ENCODE peak calls at places on chromosomes 16 and 17, in four cellular contexts. I is HL-60, H is K562, D is GM12878. N is an unnamed sample.

GRCh38 chr16:27067138-27067537 is 411 bp downstream of the C16orf82 start:
- DNase-seq in H (no peak), I (no peak), D (no peak), N (no peak)

GRCh38 chr17:56681561-56682266 is 88.2 kb downstream of the NOG start:
- DNase-seq in I (peak), D (no peak), H (peak), N (no peak)

GRCh38 chr17:67549787-67550186 is 167.9 kb upstream of the NOL11 start:
- DNase-seq in I (no peak), H (no peak), D (no peak), N (no peak)

GRCh38 chr17:27241346-27241946 is 52.5 kb upstream of the WSB1 start:
- DNase-seq in H (no peak), D (no peak), I (peak), N (no peak)

GRCh38 chr16:1823821-1824220 is 2.8 kb downstream of the HAGH start:
- DNase-seq in I (peak), D (no peak), H (peak), N (no peak)

GRCh38 chr16:2150418-2151187 is 2.2 kb downstream of the RAB26 start:
- DNase-seq in D (no peak), I (peak), H (peak), N (no peak)

GRCh38 chr17:15381707-15382106 is 40.3 kb upstream of the TEKT3 start:
- DNase-seq in D (no peak), I (no peak), H (no peak), N (no peak)

GRCh38 chr16:6124136-6124535 is 1026.5 kb upstream of the EEF2KMT start:
- DNase-seq in I (no peak), D (no peak), H (no peak), N (no peak)

GRCh38 chr17:48413613-48414405 is 16.2 kb downstream of the SKAP1 start:
- DNase-seq in I (no peak), H (no peak), D (no peak), N (no peak)

GRCh38 chr17:40340880-40341807 is 23.4 kb downstream of the GJD3 start:
- DNase-seq in H (peak), D (no peak), I (peak), N (peak)

GRCh38 chr17:55266051-55266957 is 1.5 kb downstream of the HLF start:
- DNase-seq in D (no peak), H (no peak), I (no peak), N (no peak)

GRCh38 chr17:1271020-1271423 is 778 bp downstream of the BHLHA9 start:
- DNase-seq in D (no peak), I (no peak), H (no peak), N (no peak)

GRCh38 chr17:48795444-48796162 is 21.4 kb downstream of the TTLL6 start:
- DNase-seq in I (no peak), H (no peak), D (no peak), N (no peak)

GRCh38 chr17:64741924-64742670 is 80.0 kb upstream of the SMURF2 start:
- DNase-seq in D (no peak), H (no peak), I (no peak), N (no peak)

GRCh38 chr17:19390951-19391350 is 4.0 kb upstream of the MFAP4 start:
- DNase-seq in H (no peak), I (no peak), D (no peak), N (no peak)

GRCh38 chr17:81342700-81343070 is 47.6 kb upstream of the SLC38A10 start:
- DNase-seq in D (no peak), I (no peak), H (no peak), N (no peak)

GRCh38 chr17:67779098-67779672 is 46.1 kb upstream of the BPTF start:
- DNase-seq in H (peak), D (no peak), I (peak), N (peak)

GRCh38 chr17:1759529-1759928 is 2.3 kb upstream of the SERPINF1 start:
- DNase-seq in H (no peak), I (no peak), D (no peak), N (no peak)

GRCh38 chr16:17488506-17488905 is 17.7 kb upstream of the XYLT1 start:
- DNase-seq in I (no peak), D (no peak), H (no peak), N (no peak)

GRCh38 chr16:77374384-77374783 is 60.5 kb downstream of the ADAMTS18 start:
- DNase-seq in D (no peak), H (no peak), I (no peak), N (no peak)

GRCh38 chr17:81902023-81902652 is at the start of gene NPB:
- DNase-seq in D (no peak), H (peak), I (no peak), N (no peak)

GRCh38 chr17:35536664-35537160 is 766 bp downstream of the SLFN12L start:
- DNase-seq in I (no peak), H (no peak), D (no peak), N (no peak)

DNA sequence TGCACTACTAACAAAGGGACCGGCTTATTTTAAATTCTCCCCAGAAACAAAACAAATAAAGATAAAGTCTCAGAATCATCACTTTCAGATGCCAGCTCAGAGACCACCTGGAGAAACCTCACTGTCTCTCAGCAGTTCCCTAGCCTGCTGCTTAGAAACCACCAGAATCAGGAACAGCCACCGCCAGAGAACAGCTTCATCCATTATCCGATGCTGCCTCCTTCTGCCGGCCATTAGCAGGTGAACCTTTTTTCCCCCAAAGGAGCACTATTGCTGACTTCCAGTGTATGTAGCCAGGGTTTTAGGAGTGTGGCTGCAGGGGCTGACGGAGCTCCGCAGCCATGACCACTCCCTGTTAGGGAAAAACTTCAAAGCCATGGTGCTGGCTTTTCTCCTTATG is 171.2 kb upstream of the DYNLRB2 start:
- DNase-seq in I (no peak), H (peak), D (no peak), N (no peak)
- TF ChIP-seq SPI1 in I (no peak), H (no peak), D (no peak), N (no peak)

GRCh38 chr16:56279914-56280313 is 88.6 kb downstream of the GNAO1 start:
- DNase-seq in H (no peak), D (no peak), I (no peak), N (no peak)

GRCh38 chr16:56282455-56282854 is 91.2 kb downstream of the GNAO1 start:
- DNase-seq in H (no peak), D (no peak), I (peak), N (no peak)

GRCh38 chr16:56279132-56279531 is 87.8 kb downstream of the GNAO1 start:
- DNase-seq in D (no peak), H (peak), I (no peak), N (no peak)

GRCh38 chr16:56278196-56278855 is 87.0 kb downstream of the GNAO1 start:
- DNase-seq in D (no peak), H (peak), I (no peak), N (no peak)

GRCh38 chr16:56281256-56281805 is 90.0 kb downstream of the GNAO1 start:
- DNase-seq in D (no peak), H (peak), I (no peak), N (no peak)
- TF ChIP-seq SPI1 in D (no peak), H (no peak), I (no peak), N (no peak)

GRCh38 chr16:7333326-7333725 is 681 bp downstream of the RBFOX1 start:
- DNase-seq in D (no peak), I (no peak), H (no peak), N (no peak)
- TF ChIP-seq SPI1 in D (no peak), I (no peak), H (no peak), N (no peak)

DNA sequence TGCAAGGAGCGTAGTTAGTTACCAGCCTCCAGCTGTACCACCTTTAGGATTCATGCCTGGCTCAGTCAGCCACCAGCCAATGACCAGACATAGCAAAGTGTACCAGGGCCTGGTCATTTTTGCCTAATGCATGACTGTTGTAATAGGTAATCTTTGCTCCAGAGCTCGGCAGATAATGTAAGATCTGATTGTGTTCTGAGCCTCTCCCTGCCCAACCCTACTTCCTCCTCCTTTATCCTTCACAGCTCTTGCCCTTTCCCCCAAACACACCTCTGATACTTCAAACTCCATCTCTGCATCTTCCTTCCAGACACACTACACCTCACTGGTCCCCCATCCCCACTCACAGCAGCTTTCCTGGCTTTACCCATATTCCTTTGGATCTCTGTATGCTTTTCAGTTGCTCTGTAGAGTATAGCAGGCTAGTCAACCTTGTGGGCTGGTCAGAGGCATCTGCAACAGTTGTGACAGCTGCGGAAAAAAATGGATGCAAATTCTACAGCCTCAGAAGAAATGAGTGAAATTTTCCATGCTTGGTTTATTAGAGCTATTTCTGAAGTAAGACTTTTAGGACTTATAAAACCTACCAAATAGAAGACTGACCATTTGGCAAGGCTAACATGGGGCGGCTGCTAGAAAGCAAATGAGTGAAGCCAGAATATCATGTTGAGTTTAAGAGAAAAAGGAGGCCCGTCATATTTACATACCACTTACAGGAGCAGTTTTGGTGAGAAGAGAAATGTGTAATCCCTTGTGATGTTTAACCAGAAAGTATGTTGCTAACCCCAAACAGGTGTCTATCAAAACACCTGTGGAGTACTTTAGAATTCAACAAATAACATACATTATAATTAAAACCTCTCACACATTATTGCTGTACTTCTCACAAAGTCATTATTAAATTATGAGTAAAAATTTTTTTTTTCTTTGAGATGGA is 19.9 kb upstream of the C16orf87 start:
- DNase-seq in I (no peak), H (no peak), D (no peak), N (no peak)
- TF ChIP-seq SPI1 in I (no peak), H (no peak), D (no peak), N (no peak)

DNA sequence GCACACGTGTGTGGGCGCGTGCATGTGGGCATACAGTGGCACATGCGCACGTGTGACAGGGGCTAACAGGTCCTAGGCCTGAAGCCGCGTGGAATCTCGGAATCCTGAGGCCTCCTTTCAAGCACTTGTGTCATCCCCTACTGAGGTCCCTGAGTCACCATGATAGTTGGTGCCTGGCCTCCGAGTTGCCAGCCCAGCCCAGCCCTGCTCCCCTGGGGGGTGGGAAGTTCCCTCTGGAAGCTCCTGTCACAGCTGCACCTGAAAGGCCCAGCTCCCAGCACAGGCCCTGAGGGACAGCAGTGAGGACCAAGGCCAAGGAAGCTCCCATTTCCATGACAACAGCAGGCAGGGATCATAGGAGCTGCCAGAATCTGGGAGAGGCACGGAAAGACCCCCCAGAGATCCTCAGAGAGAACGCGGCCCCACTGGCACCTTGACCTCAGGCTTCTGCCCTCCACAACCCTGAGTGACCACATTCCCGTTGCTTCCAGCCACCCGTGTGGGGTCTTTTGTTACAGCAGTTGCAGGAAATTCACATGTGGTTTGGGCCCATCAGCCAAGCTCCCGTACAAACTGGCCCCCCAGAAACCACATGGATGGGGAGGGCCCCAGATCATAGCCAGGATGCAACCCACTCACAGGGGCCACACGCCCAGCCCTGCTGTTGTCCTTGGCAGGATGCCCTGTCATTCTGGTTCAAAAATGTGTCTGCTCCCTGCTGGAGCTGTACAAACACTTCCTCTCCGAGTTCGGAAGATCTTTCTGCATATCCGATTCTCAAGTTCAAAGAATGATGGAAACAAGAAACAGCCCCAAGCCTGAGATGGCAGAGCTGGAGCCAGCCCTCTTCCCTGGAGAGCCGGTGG is 35.2 kb upstream of the ENPP7 start:
- DNase-seq in H (no peak), D (no peak), I (no peak), N (no peak)
- TF ChIP-seq SPI1 in H (no peak), D (no peak), I (no peak), N (no peak)

GRCh38 chr17:12472613-12473173 is 193.0 kb upstream of the MYOCD start:
- DNase-seq in I (no peak), H (no peak), D (no peak), N (no peak)
- TF ChIP-seq SPI1 in I (no peak), H (no peak), D (no peak), N (no peak)

DNA sequence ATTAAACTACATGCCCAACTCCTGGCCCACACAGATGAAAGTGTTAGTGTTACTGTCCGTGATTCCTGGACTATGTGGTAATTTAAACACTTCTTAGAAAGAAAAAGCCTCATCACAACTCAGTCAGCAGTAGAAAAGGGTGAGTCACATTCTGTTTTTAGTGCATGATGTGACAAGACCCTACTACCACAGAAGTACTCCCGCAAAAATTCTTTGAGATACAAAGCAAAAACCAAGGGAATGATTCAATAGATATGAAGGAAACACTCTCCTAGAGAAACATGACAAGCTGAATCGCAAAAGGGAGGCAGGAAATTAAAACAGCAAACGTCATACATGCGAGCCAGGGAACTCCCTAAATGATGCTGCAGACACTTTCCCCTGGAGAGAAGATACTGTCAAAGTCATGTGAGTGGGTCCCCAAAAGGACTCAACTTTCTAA is 14.4 kb downstream of the SNN start:
- DNase-seq in I (no peak), H (no peak), D (no peak), N (no peak)
- TF ChIP-seq SPI1 in I (no peak), H (no peak), D (no peak), N (no peak)

GRCh38 chr17:75516619-75517276 is 420 bp downstream of the TSEN54 start:
- DNase-seq in I (peak), H (peak), D (no peak), N (no peak)
- TF ChIP-seq SPI1 in I (no peak), H (no peak), D (no peak), N (no peak)

GRCh38 chr17:46123607-46124006 is 69.6 kb downstream of the KANSL1 start:
- DNase-seq in H (no peak), I (no peak), D (no peak), N (no peak)
- TF ChIP-seq SPI1 in H (no peak), I (no peak), D (no peak), N (no peak)

DNA sequence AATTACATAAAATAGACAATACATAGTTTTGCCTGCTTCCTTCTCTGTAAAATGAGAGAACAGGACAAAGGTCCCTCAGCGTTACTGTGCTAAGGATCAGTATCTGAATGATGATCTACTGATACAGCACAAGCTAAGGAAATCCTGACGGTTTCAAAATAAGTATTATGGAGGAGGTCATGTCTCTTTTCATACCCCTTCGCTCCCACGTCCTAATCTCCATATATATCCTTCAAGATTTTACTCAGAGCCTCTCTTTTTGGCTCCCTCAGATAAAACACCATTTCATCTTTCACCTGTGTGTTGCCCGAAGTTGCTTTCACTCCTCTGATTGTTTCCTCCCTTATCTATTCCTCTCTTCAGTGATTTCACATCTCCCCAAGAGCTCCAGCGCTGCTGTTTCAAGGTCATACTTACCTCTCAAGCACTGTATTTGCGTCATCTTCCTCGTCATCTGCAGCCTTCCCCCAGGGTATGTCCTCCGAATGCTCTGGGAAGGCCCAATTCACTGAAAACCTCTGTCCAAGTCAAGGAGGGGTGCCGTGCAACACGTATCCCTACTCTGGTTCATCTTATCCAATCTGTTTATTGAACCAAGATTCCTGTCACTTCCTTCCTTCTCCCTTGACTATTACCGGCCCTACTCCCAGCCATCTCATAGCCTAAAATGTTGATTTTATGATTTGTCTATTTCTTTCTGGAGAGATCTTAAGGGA is 1.2 kb upstream of the BLTP2 start:
- DNase-seq in H (peak), D (no peak), I (peak), N (no peak)
- TF ChIP-seq SPI1 in H (no peak), D (no peak), I (no peak), N (no peak)